ENCODE peak calls at places on chromosomes 12 and 14, in six cellular contexts. One of them, this sample, is unnamed.
A peak's percentile ranks its signal among the peaks of the same experiment; 100 is the strongest.

GRCh38 chr14:98366429-98366828 is 905.6 kb downstream of the BCL11B start:
- DNase-seq in H9: no peak
- DNase-seq in tibial artery: no peak
- DNase-seq in transverse colon: no peak
- DNase-seq in breast epithelium: no peak
- DNase-seq in kidney epithelial cell: no peak
- DNase-seq in this sample: no peak

GRCh38 chr12:1350055-1350933 is 244.1 kb downstream of the FBXL14 start:
- DNase-seq in H9: no peak
- DNase-seq in transverse colon: peak; percentile 44
- DNase-seq in kidney epithelial cell: peak; percentile 82
- DNase-seq in breast epithelium: no peak
- DNase-seq in tibial artery: no peak
- DNase-seq in this sample: no peak

GRCh38 chr14:65472189-65472588 is 59.7 kb downstream of the FUT8 start:
- DNase-seq in transverse colon: no peak
- DNase-seq in H9: peak; percentile 38
- DNase-seq in kidney epithelial cell: no peak
- DNase-seq in breast epithelium: no peak
- DNase-seq in tibial artery: no peak
- DNase-seq in this sample: no peak

GRCh38 chr12:47222960-47223847 is 143.4 kb upstream of the AMIGO2 start:
- DNase-seq in kidney epithelial cell: no peak
- DNase-seq in breast epithelium: no peak
- DNase-seq in H9: peak; percentile 85
- DNase-seq in tibial artery: no peak
- DNase-seq in transverse colon: no peak
- DNase-seq in this sample: no peak

GRCh38 chr12:56776654-56777053 is 13.5 kb downstream of the HSD17B6 start:
- DNase-seq in transverse colon: no peak
- DNase-seq in breast epithelium: no peak
- DNase-seq in H9: no peak
- DNase-seq in tibial artery: no peak
- DNase-seq in kidney epithelial cell: no peak
- DNase-seq in this sample: no peak

GRCh38 chr12:69501154-69501895 is 31.1 kb downstream of the FRS2 start:
- DNase-seq in kidney epithelial cell: no peak
- DNase-seq in tibial artery: no peak
- DNase-seq in H9: no peak
- DNase-seq in transverse colon: no peak
- DNase-seq in breast epithelium: no peak
- DNase-seq in this sample: no peak

GRCh38 chr12:109111775-109112491 is 4.5 kb upstream of the ACACB start:
- DNase-seq in kidney epithelial cell: no peak
- DNase-seq in transverse colon: peak; percentile 82
- DNase-seq in breast epithelium: peak; percentile 61
- DNase-seq in tibial artery: peak; percentile 76
- DNase-seq in H9: peak; percentile 53
- DNase-seq in this sample: peak; percentile 82

GRCh38 chr12:49357099-49357678 is 10.1 kb upstream of the SPATS2 start:
- DNase-seq in H9: no peak
- DNase-seq in kidney epithelial cell: no peak
- DNase-seq in breast epithelium: no peak
- DNase-seq in tibial artery: no peak
- DNase-seq in transverse colon: no peak
- DNase-seq in this sample: no peak

GRCh38 chr12:115070313-115070712 is 386.3 kb upstream of the TBX3 start:
- DNase-seq in transverse colon: no peak
- DNase-seq in tibial artery: no peak
- DNase-seq in breast epithelium: no peak
- DNase-seq in H9: no peak
- DNase-seq in kidney epithelial cell: no peak
- DNase-seq in this sample: no peak

GRCh38 chr14:76924363-76925151 is 98.3 kb downstream of the LRRC74A start:
- DNase-seq in kidney epithelial cell: peak; percentile 77
- DNase-seq in tibial artery: no peak
- DNase-seq in H9: peak; percentile 95
- DNase-seq in breast epithelium: no peak
- DNase-seq in transverse colon: no peak
- DNase-seq in this sample: peak; percentile 79

GRCh38 chr12:123449103-123449736 is 8.7 kb upstream of the SNRNP35 start:
- DNase-seq in kidney epithelial cell: no peak
- DNase-seq in H9: no peak
- DNase-seq in tibial artery: no peak
- DNase-seq in breast epithelium: no peak
- DNase-seq in transverse colon: no peak
- DNase-seq in this sample: no peak

GRCh38 chr12:56933826-56934625 is at the start of gene SDR9C7:
- DNase-seq in kidney epithelial cell: no peak
- DNase-seq in H9: peak; percentile 22
- DNase-seq in transverse colon: no peak
- DNase-seq in breast epithelium: no peak
- DNase-seq in tibial artery: no peak
- DNase-seq in this sample: no peak

GRCh38 chr12:6321905-6322304 is 11.4 kb downstream of the PLEKHG6 start:
- DNase-seq in H9: no peak
- DNase-seq in breast epithelium: peak; percentile 60
- DNase-seq in transverse colon: no peak
- DNase-seq in tibial artery: no peak
- DNase-seq in kidney epithelial cell: no peak
- DNase-seq in this sample: no peak

GRCh38 chr12:92665496-92665895 is 37.3 kb upstream of the PLEKHG7 start:
- DNase-seq in breast epithelium: no peak
- DNase-seq in transverse colon: no peak
- DNase-seq in H9: no peak
- DNase-seq in kidney epithelial cell: no peak
- DNase-seq in tibial artery: no peak
- DNase-seq in this sample: no peak

GRCh38 chr12:4809449-4810218 is 89.4 kb downstream of the GALNT8 start:
- DNase-seq in transverse colon: no peak
- DNase-seq in breast epithelium: no peak
- DNase-seq in H9: peak; percentile 65
- DNase-seq in tibial artery: no peak
- DNase-seq in kidney epithelial cell: no peak
- DNase-seq in this sample: peak; percentile 66

DNA sequence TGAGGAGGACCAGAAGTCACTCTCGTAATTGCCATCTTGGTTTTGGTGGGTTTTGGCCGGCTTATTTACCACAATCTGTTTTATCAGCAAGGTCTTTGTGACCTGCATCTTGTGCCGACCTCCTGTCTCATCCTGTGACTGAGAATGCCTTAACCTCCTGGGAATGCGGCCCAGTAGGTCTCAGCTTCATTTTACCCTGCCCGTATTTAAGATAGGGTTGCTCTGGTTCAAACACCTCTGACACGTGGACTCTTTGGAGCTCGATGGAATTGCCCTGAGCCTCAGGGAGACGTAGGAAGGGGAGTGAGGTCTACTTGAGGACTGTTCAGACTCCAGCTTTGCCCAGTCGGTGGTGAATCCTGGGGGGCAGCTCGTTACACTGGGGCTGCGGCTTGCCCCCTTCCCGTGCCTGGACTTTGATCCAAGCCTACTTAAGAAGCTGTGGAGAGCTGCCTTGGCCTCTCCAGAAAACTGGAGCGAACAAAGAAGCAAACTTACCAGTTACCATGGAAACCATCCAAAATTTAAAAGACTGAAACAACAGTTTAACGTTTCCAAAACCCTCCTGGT is 27.9 kb downstream of the CALM1 start:
- DNase-seq in H9: no peak
- DNase-seq in kidney epithelial cell: no peak
- DNase-seq in transverse colon: no peak
- DNase-seq in tibial artery: no peak
- DNase-seq in breast epithelium: no peak
- DNase-seq in this sample: peak; percentile 20
- H3K27me3 ChIP-seq in H9: no peaks in the 10 kb centered on the region
- H3K27me3 ChIP-seq in kidney epithelial cell: no peaks in the 10 kb centered on the region
- H3K27me3 ChIP-seq in transverse colon: no peaks in the 10 kb centered on the region
- H3K27me3 ChIP-seq in tibial artery: no peaks in the 10 kb centered on the region
- H3K27me3 ChIP-seq in breast epithelium: no peaks in the 10 kb centered on the region
- H3K27me3 ChIP-seq in this sample: no peaks in the 10 kb centered on the region

GRCh38 chr12:113436993-113437728 is 15.0 kb downstream of the SDSL start:
- DNase-seq in tibial artery: no peak
- DNase-seq in kidney epithelial cell: no peak
- DNase-seq in breast epithelium: no peak
- DNase-seq in H9: no peak
- DNase-seq in transverse colon: no peak
- DNase-seq in this sample: no peak

GRCh38 chr12:113436586-113436985 is 14.4 kb downstream of the SDSL start:
- DNase-seq in tibial artery: no peak
- DNase-seq in kidney epithelial cell: no peak
- DNase-seq in breast epithelium: no peak
- DNase-seq in H9: no peak
- DNase-seq in transverse colon: no peak
- DNase-seq in this sample: no peak

GRCh38 chr12:113438523-113439300 is 16.5 kb downstream of the SDSL start:
- DNase-seq in tibial artery: no peak
- DNase-seq in kidney epithelial cell: no peak
- DNase-seq in H9: no peak
- DNase-seq in breast epithelium: no peak
- DNase-seq in transverse colon: no peak
- DNase-seq in this sample: no peak

GRCh38 chr12:113439301-113439597 is 17.1 kb downstream of the SDSL start:
- DNase-seq in tibial artery: no peak
- DNase-seq in H9: no peak
- DNase-seq in transverse colon: no peak
- DNase-seq in kidney epithelial cell: no peak
- DNase-seq in breast epithelium: no peak
- DNase-seq in this sample: no peak

DNA sequence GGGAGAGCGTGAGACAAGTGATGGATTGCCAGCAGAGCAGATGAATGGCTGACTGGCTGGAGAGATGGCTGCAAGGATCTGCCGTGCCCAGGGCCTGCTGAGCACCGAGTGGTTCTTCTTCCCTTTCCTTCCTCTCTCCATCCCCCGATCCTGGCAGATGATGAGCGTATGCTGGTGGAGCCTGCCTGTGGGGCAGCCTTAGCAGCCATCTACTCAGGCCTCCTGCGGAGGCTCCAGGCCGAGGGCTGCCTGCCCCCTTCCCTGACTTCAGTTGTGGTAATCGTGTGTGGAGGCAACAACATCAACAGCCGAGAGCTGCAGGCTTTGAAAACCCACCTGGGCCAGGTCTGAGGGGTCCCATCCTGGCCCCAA is 15.5 kb downstream of the SDSL start:
- DNase-seq in breast epithelium: no peak
- DNase-seq in H9: no peak
- DNase-seq in kidney epithelial cell: no peak
- DNase-seq in tibial artery: no peak
- DNase-seq in transverse colon: no peak
- DNase-seq in this sample: no peak
- H3K27me3 ChIP-seq in breast epithelium: no peaks in the 10 kb centered on the region
- H3K27me3 ChIP-seq in H9: no peaks in the 10 kb centered on the region
- H3K27me3 ChIP-seq in kidney epithelial cell: peaks cover 9% of the 10 kb centered on the region
- H3K27me3 ChIP-seq in tibial artery: no peaks in the 10 kb centered on the region
- H3K27me3 ChIP-seq in transverse colon: no peaks in the 10 kb centered on the region
- H3K27me3 ChIP-seq in this sample: peaks cover 3% of the 10 kb centered on the region

GRCh38 chr14:52395728-52396127 is 81.6 kb downstream of the PTGER2 start:
- DNase-seq in H9: no peak
- DNase-seq in breast epithelium: no peak
- DNase-seq in tibial artery: no peak
- DNase-seq in transverse colon: no peak
- DNase-seq in kidney epithelial cell: no peak
- DNase-seq in this sample: no peak
- H3K27me3 ChIP-seq in H9: no peaks in the 10 kb centered on the region
- H3K27me3 ChIP-seq in breast epithelium: no peaks in the 10 kb centered on the region
- H3K27me3 ChIP-seq in tibial artery: no peaks in the 10 kb centered on the region
- H3K27me3 ChIP-seq in transverse colon: no peaks in the 10 kb centered on the region
- H3K27me3 ChIP-seq in kidney epithelial cell: no peaks in the 10 kb centered on the region
- H3K27me3 ChIP-seq in this sample: no peaks in the 10 kb centered on the region

GRCh38 chr14:92883066-92883465 is 39.9 kb upstream of the CHGA start:
- DNase-seq in kidney epithelial cell: no peak
- DNase-seq in tibial artery: no peak
- DNase-seq in transverse colon: no peak
- DNase-seq in H9: no peak
- DNase-seq in breast epithelium: no peak
- DNase-seq in this sample: no peak

GRCh38 chr14:92880351-92880750 is 42.6 kb upstream of the CHGA start:
- DNase-seq in transverse colon: no peak
- DNase-seq in tibial artery: no peak
- DNase-seq in breast epithelium: no peak
- DNase-seq in H9: no peak
- DNase-seq in kidney epithelial cell: no peak
- DNase-seq in this sample: no peak

GRCh38 chr14:92880851-92881250 is 42.1 kb upstream of the CHGA start:
- DNase-seq in H9: peak; percentile 69
- DNase-seq in breast epithelium: no peak
- DNase-seq in tibial artery: no peak
- DNase-seq in transverse colon: no peak
- DNase-seq in kidney epithelial cell: no peak
- DNase-seq in this sample: no peak

GRCh38 chr14:92874961-92875360 is 48.0 kb upstream of the CHGA start:
- DNase-seq in transverse colon: no peak
- DNase-seq in kidney epithelial cell: no peak
- DNase-seq in H9: no peak
- DNase-seq in breast epithelium: no peak
- DNase-seq in tibial artery: no peak
- DNase-seq in this sample: no peak

DNA sequence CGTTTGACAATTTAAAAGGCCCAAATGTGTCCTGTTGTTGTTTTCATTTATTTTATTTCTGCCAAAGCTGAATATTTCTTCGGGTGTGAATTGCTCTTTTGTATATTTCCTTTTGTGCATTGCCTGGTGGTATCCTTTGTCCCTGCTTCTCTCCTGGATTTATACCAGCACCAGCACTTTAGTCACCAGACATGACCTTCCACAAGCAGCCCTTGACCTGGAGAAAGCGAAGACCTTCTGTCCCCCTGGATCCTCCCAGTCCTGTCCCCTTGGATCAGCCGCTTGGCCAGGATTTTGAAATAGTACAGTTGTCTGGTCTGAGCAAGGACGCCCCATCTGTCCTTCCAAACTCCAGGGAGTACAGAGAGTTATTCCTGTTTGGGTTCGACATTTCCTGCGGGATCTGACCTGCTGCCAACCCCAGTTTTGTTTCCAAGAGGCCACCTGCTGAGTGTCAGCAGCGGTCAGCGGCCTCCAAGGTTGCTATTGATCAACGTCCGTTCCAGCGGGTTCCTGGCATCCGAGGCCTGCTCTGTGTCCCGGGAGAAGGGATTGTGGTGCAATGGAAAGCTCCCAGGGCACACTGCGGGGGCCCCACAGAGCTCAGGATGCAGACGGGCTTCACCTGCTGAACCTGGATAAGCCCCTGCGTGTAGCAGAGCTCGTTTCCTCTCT is 45.1 kb upstream of the CHGA start:
- DNase-seq in breast epithelium: no peak
- DNase-seq in transverse colon: no peak
- DNase-seq in kidney epithelial cell: no peak
- DNase-seq in tibial artery: no peak
- DNase-seq in H9: peak; percentile 56
- DNase-seq in this sample: no peak
- H3K27me3 ChIP-seq in breast epithelium: no peaks in the 10 kb centered on the region
- H3K27me3 ChIP-seq in transverse colon: peaks cover 45% of the 10 kb centered on the region
- H3K27me3 ChIP-seq in kidney epithelial cell: peaks cover 26% of the 10 kb centered on the region
- H3K27me3 ChIP-seq in tibial artery: no peaks in the 10 kb centered on the region
- H3K27me3 ChIP-seq in H9: no peaks in the 10 kb centered on the region
- H3K27me3 ChIP-seq in this sample: no peaks in the 10 kb centered on the region

GRCh38 chr14:74239848-74240793 is 872 bp downstream of the VSX2 start:
- DNase-seq in transverse colon: no peak
- DNase-seq in tibial artery: no peak
- DNase-seq in H9: no peak
- DNase-seq in breast epithelium: no peak
- DNase-seq in kidney epithelial cell: no peak
- DNase-seq in this sample: no peak
- H3K27me3 ChIP-seq in transverse colon: peaks cover 88% of the 10 kb centered on the region
- H3K27me3 ChIP-seq in tibial artery: peaks cover 7% of the 10 kb centered on the region
- H3K27me3 ChIP-seq in H9: peaks cover 66% of the 10 kb centered on the region
- H3K27me3 ChIP-seq in breast epithelium: peaks cover 16% of the 10 kb centered on the region
- H3K27me3 ChIP-seq in kidney epithelial cell: peaks cover 79% of the 10 kb centered on the region
- H3K27me3 ChIP-seq in this sample: peaks cover 68% of the 10 kb centered on the region

GRCh38 chr14:73778736-73779135 is 64.6 kb upstream of the PNMA1 start:
- DNase-seq in H9: no peak
- DNase-seq in tibial artery: no peak
- DNase-seq in breast epithelium: no peak
- DNase-seq in transverse colon: no peak
- DNase-seq in kidney epithelial cell: no peak
- DNase-seq in this sample: no peak
- H3K27me3 ChIP-seq in H9: no peaks in the 10 kb centered on the region
- H3K27me3 ChIP-seq in tibial artery: no peaks in the 10 kb centered on the region
- H3K27me3 ChIP-seq in breast epithelium: no peaks in the 10 kb centered on the region
- H3K27me3 ChIP-seq in transverse colon: no peaks in the 10 kb centered on the region
- H3K27me3 ChIP-seq in kidney epithelial cell: no peaks in the 10 kb centered on the region
- H3K27me3 ChIP-seq in this sample: no peaks in the 10 kb centered on the region